ENCODE peak calls at places on chromosome 13, in six cellular contexts. Q is uterus; P is CD8-positive, alpha-beta memory T cell; W is cardiac fibroblast; R is BJ; C is left ventricle myocardium inferior. M is an unnamed sample.

GRCh38 chr13:114080739-114081561 is 51.5 kb downstream of the RASA3 start:
- DNase-seq in Q (peak), P (no peak), W (no peak), R (no peak), C (peak), M (peak)

GRCh38 chr13:27665333-27665732 is 43.6 kb downstream of the POLR1D start:
- DNase-seq in Q (no peak), P (no peak), W (peak), R (no peak), C (no peak), M (no peak)

GRCh38 chr13:112341976-112342735 is 34.0 kb upstream of the SPACA7 start:
- DNase-seq in Q (no peak), P (no peak), W (no peak), R (no peak), C (no peak), M (no peak)

GRCh38 chr13:111013196-111013595 is 98.3 kb upstream of the ANKRD10 start:
- DNase-seq in Q (no peak), P (no peak), W (no peak), R (no peak), C (no peak), M (no peak)

GRCh38 chr13:68190826-68191225 is 960.7 kb upstream of the PCDH9 start:
- DNase-seq in Q (no peak), P (no peak), W (peak), R (no peak), C (no peak), M (no peak)

GRCh38 chr13:114128624-114129522 is 3.5 kb downstream of the RASA3 start:
- DNase-seq in Q (peak), P (peak), W (peak), R (peak), C (peak), M (peak)

GRCh38 chr13:22596157-22596863 is 584.5 kb upstream of the SGCG start:
- DNase-seq in Q (no peak), P (no peak), W (no peak), R (no peak), C (no peak), M (no peak)

GRCh38 chr13:91704398-91704797 is 306.0 kb downstream of the GPC5 start:
- DNase-seq in Q (no peak), P (no peak), W (no peak), R (no peak), C (no peak), M (no peak)

GRCh38 chr13:49629947-49630346 is 1.6 kb downstream of the ARL11 start:
- DNase-seq in Q (no peak), P (no peak), W (no peak), R (no peak), C (no peak), M (no peak)

GRCh38 chr13:79869326-79869725 is 388.4 kb downstream of the NDFIP2 start:
- DNase-seq in Q (no peak), P (no peak), W (no peak), R (no peak), C (no peak), M (no peak)

GRCh38 chr13:114131581-114132418 is 623 bp downstream of the RASA3 start:
- DNase-seq in Q (no peak), P (peak), W (peak), R (no peak), C (peak), M (peak)

GRCh38 chr13:20191902-20192469 is 752 bp downstream of the GJB2 start:
- DNase-seq in Q (no peak), P (no peak), W (peak), R (no peak), C (no peak), M (no peak)

GRCh38 chr13:109687559-109688448 is 98.6 kb downstream of the IRS2 start:
- DNase-seq in Q (no peak), P (no peak), W (no peak), R (no peak), C (no peak), M (no peak)

GRCh38 chr13:94667190-94667589 is 45.2 kb downstream of the SOX21 start:
- DNase-seq in Q (no peak), P (no peak), W (no peak), R (no peak), C (no peak), M (no peak)

GRCh38 chr13:45121421-45121820 is 1.1 kb downstream of the GTF2F2 start:
- DNase-seq in Q (no peak), P (no peak), W (peak), R (no peak), C (no peak), M (no peak)

GRCh38 chr13:76538004-76538403 is 348.2 kb downstream of the KCTD12 start:
- DNase-seq in Q (no peak), P (no peak), W (no peak), R (no peak), C (no peak), M (no peak)

GRCh38 chr13:79867248-79867647 is 386.3 kb downstream of the NDFIP2 start:
- DNase-seq in Q (no peak), P (no peak), W (peak), R (no peak), C (no peak), M (no peak)

GRCh38 chr13:34201050-34201913 is 383.3 kb downstream of the RFC3 start:
- DNase-seq in Q (no peak), P (no peak), W (peak), R (peak), C (no peak), M (no peak)

GRCh38 chr13:101520672-101521071 is 68.2 kb downstream of the ITGBL1 start:
- DNase-seq in Q (no peak), P (no peak), W (peak), R (no peak), C (no peak), M (no peak)

GRCh38 chr13:22064854-22065646 is 394.2 kb downstream of the FGF9 start:
- DNase-seq in Q (no peak), P (no peak), W (no peak), R (no peak), C (no peak), M (no peak)

GRCh38 chr13:50691682-50692263 is 151.7 kb downstream of the DLEU7 start:
- DNase-seq in Q (no peak), P (no peak), W (no peak), R (no peak), C (no peak), M (no peak)

GRCh38 chr13:41231786-41232185 is 31.6 kb downstream of the MTRF1 start:
- DNase-seq in Q (no peak), P (no peak), W (peak), R (no peak), C (peak), M (no peak)

GRCh38 chr13:73657821-73658540 is 476.2 kb downstream of the KLF12 start:
- DNase-seq in Q (no peak), P (no peak), W (peak), R (no peak), C (peak), M (peak)

GRCh38 chr13:24505256-24505655 is 7.3 kb downstream of the PARP4 start:
- DNase-seq in Q (no peak), P (no peak), W (peak), R (no peak), C (no peak), M (no peak)

GRCh38 chr13:24502567-24503375 is 9.8 kb downstream of the PARP4 start:
- DNase-seq in Q (no peak), P (no peak), W (peak), R (no peak), C (peak), M (no peak)

GRCh38 chr13:24506698-24507335 is 5.8 kb downstream of the PARP4 start:
- DNase-seq in Q (no peak), P (no peak), W (no peak), R (no peak), C (no peak), M (no peak)

GRCh38 chr13:24503376-24503690 is 9.2 kb downstream of the PARP4 start:
- DNase-seq in Q (no peak), P (no peak), W (no peak), R (no peak), C (no peak), M (no peak)

GRCh38 chr13:24505756-24506155 is 6.8 kb downstream of the PARP4 start:
- DNase-seq in Q (no peak), P (no peak), W (no peak), R (no peak), C (no peak), M (no peak)
- H3K4me3 ChIP-seq in Q (no peak), P (no peak), W (no peak), R (no peak), C (no peak), M (no peak)

GRCh38 chr13:67148219-67148583 is 81.9 kb downstream of the PCDH9 start:
- DNase-seq in Q (no peak), P (no peak), W (peak), R (peak), C (no peak), M (no peak)
- H3K4me3 ChIP-seq in Q (no peak), P (no peak), W (no peak), R (no peak), C (peak), M (no peak)

DNA sequence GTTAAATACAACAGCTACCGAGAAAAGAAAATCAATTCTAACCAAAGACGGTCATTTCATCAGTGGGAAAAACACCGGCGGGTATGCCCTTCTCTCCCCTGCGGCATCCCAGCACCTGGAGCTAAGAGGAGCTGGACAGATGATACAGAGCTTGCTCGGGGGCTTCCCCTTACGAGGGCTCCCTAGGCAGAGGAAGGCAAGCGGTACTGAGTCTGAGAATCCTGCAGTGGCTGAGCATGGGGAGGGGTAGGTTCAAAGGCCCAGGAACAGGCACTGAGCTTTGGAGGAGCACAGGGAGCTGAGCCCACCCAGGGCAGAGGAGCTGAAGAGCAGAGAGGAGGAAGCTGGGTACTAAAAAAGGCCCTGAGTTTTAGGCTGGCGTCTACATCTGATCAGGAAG is 12.7 kb downstream of the STK24 start:
- DNase-seq in Q (no peak), P (no peak), W (no peak), R (no peak), C (no peak), M (no peak)
- H3K4me3 ChIP-seq in Q (no peak), P (peak), W (no peak), R (no peak), C (no peak), M (no peak)

GRCh38 chr13:99990045-99990977 is 8.7 kb downstream of the ZIC2 start:
- DNase-seq in Q (no peak), P (no peak), W (no peak), R (no peak), C (no peak), M (peak)

GRCh38 chr13:99988469-99989375 is 7.1 kb downstream of the ZIC2 start:
- DNase-seq in Q (no peak), P (no peak), W (no peak), R (no peak), C (no peak), M (no peak)

GRCh38 chr13:99991013-99991805 is 9.6 kb downstream of the ZIC2 start:
- DNase-seq in Q (no peak), P (no peak), W (no peak), R (no peak), C (no peak), M (peak)

GRCh38 chr13:99987180-99988047 is 5.8 kb downstream of the ZIC2 start:
- DNase-seq in Q (no peak), P (no peak), W (no peak), R (no peak), C (no peak), M (no peak)

GRCh38 chr13:99989376-99990044 is 7.9 kb downstream of the ZIC2 start:
- DNase-seq in Q (no peak), P (no peak), W (no peak), R (no peak), C (no peak), M (no peak)
- H3K4me3 ChIP-seq in Q (no peak), P (no peak), W (no peak), R (no peak), C (no peak), M (no peak)